ENCODE peak calls at places on chromosomes 11 and 22, in eight cellular contexts. V is cardiac muscle cell; L is tibial nerve; C is left kidney; K is mucosa of descending colon; W is Right ventricle myocardium superior; Q is activated CD8-positive, alpha-beta memory T cell treated with anti-CD3 and anti-CD28 coated beads, Interleukin-2, amount 10 ng/mL, durations not matched to agents 7 days and 5 days; P is cerebellum. Z is an unnamed sample.

GRCh38 chr11:38759394-38759793 is 2161.4 kb upstream of the RAG2 start:
- DNase-seq in V (no peak), L (no peak), C (no peak), K (no peak), W (no peak), Q (no peak), P (no peak), Z (no peak)

GRCh38 chr11:59668950-59669610 is at the start of gene PATL1:
- DNase-seq in V (peak; percentile 100), L (peak; percentile 99), C (peak; percentile 100), K (peak; percentile 99), W (peak; percentile 100), Q (peak; percentile 99), P (peak; percentile 99), Z (peak; percentile 100)

GRCh38 chr11:942853-943252 is 17.2 kb downstream of the AP2A2 start:
- DNase-seq in V (no peak), L (no peak), C (peak; percentile 44), K (no peak), W (no peak), Q (no peak), P (no peak), Z (no peak)

GRCh38 chr22:45131749-45132148 is 32.0 kb upstream of the NUP50 start:
- DNase-seq in V (no peak), L (no peak), C (no peak), K (peak; percentile 30), W (peak; percentile 66), Q (no peak), P (no peak), Z (no peak)

GRCh38 chr22:43884600-43885318 is 7.1 kb downstream of the PNPLA5 start:
- DNase-seq in V (peak; percentile 68), L (peak; percentile 49), C (peak; percentile 72), K (peak; percentile 69), W (peak; percentile 77), Q (peak; percentile 65), P (peak; percentile 60), Z (peak; percentile 74)

GRCh38 chr11:67045314-67045713 is 11.3 kb upstream of the RHOD start:
- DNase-seq in V (no peak), L (no peak), C (no peak), K (no peak), W (no peak), Q (no peak), P (peak; percentile 66), Z (no peak)

GRCh38 chr11:99316761-99317475 is 296.2 kb downstream of the CNTN5 start:
- DNase-seq in V (peak; percentile 57), L (no peak), C (peak; percentile 3), K (no peak), W (peak; percentile 66), Q (no peak), P (no peak), Z (no peak)

GRCh38 chr11:1203505-1204271 is 19.2 kb upstream of the MUC5B start:
- DNase-seq in V (no peak), L (peak; percentile 7), C (no peak), K (no peak), W (peak; percentile 32), Q (no peak), P (no peak), Z (no peak)

GRCh38 chr11:70901951-70902521 is 350.3 kb downstream of the SHANK2 start:
- DNase-seq in V (no peak), L (no peak), C (peak; percentile 84), K (no peak), W (no peak), Q (no peak), P (peak; percentile 67), Z (no peak)

GRCh38 chr11:1674194-1674878 is 22.7 kb upstream of the KRTAP5-6 start:
- DNase-seq in V (no peak), L (no peak), C (peak; percentile 52), K (no peak), W (no peak), Q (peak; percentile 28), P (no peak), Z (peak; percentile 54)

GRCh38 chr22:23251445-23252093 is 71.3 kb downstream of the BCR start:
- DNase-seq in V (no peak), L (no peak), C (no peak), K (peak; percentile 30), W (no peak), Q (no peak), P (no peak), Z (no peak)

GRCh38 chr11:96299155-96299883 is 43.7 kb downstream of the MAML2 start:
- DNase-seq in V (no peak), L (no peak), C (no peak), K (no peak), W (no peak), Q (no peak), P (no peak), Z (no peak)

GRCh38 chr11:114058026-114058706 is 1.3 kb upstream of the ZBTB16 start:
- DNase-seq in V (peak; percentile 57), L (no peak), C (peak; percentile 33), K (no peak), W (peak; percentile 53), Q (no peak), P (no peak), Z (no peak)

GRCh38 chr11:62439785-62440602 is 21.2 kb downstream of the SCGB1A1 start:
- DNase-seq in V (no peak), L (no peak), C (peak; percentile 28), K (peak; percentile 15), W (no peak), Q (no peak), P (no peak), Z (no peak)

GRCh38 chr11:69427337-69427736 is 54.1 kb upstream of the LINC01488 start:
- DNase-seq in V (no peak), L (no peak), C (no peak), K (no peak), W (no peak), Q (no peak), P (no peak), Z (peak; percentile 100)

GRCh38 chr11:128236506-128237498 is 350.6 kb downstream of the ETS1 start:
- DNase-seq in V (no peak), L (no peak), C (no peak), K (no peak), W (no peak), Q (no peak), P (no peak), Z (no peak)

GRCh38 chr22:32574957-32575893 is 100.6 kb downstream of the FBXO7 start:
- DNase-seq in V (no peak), L (no peak), C (no peak), K (no peak), W (no peak), Q (no peak), P (no peak), Z (no peak)

GRCh38 chr11:114260483-114260882 is 35.7 kb upstream of the NNMT start:
- DNase-seq in V (no peak), L (no peak), C (no peak), K (no peak), W (no peak), Q (no peak), P (no peak), Z (no peak)

GRCh38 chr11:119403021-119403420 is 20.0 kb downstream of the THY1 start:
- DNase-seq in V (no peak), L (no peak), C (peak; percentile 18), K (no peak), W (no peak), Q (no peak), P (no peak), Z (no peak)

GRCh38 chr11:86011175-86011574 is 57.7 kb downstream of the PICALM start:
- DNase-seq in V (no peak), L (no peak), C (no peak), K (no peak), W (no peak), Q (no peak), P (no peak), Z (no peak)

GRCh38 chr22:31650391-31650790 is 11.6 kb downstream of the PISD start:
- DNase-seq in V (no peak), L (no peak), C (peak; percentile 24), K (no peak), W (no peak), Q (no peak), P (no peak), Z (no peak)

GRCh38 chr22:19974935-19975706 is 33.5 kb upstream of the TXNRD2 start:
- DNase-seq in V (no peak), L (no peak), C (peak; percentile 54), K (no peak), W (no peak), Q (no peak), P (no peak), Z (no peak)

GRCh38 chr11:31480930-31481329 is 28.5 kb downstream of the IMMP1L start:
- DNase-seq in V (peak; percentile 8), L (no peak), C (peak; percentile 9), K (no peak), W (no peak), Q (no peak), P (peak; percentile 13), Z (no peak)

Z was measured in HuH-7.